ENCODE peak calls at places on chromosomes 2 and 18, in ten cellular contexts. Y is tibial nerve, B is PC-9, G is astrocyte of the spinal cord, J is H1, L is GM20000, F is A549, T is stomach, D is H9, M is GM13976. W is an unnamed sample.

GRCh38 chr2:149611100-149611820 is 23.7 kb upstream of the MMADHC start:
- DNase-seq in Y (no peak), B (no peak), G (no peak), J (no peak), L (no peak), F (peak), T (no peak), D (peak), M (no peak), W (no peak)

GRCh38 chr2:43576983-43577892 is 18.6 kb downstream of the THADA start:
- DNase-seq in Y (no peak), B (peak), G (peak), J (no peak), L (peak), F (peak), T (no peak), D (no peak), M (peak), W (peak)

GRCh38 chr18:23879544-23879943 is 135.0 kb upstream of the TTC39C start:
- DNase-seq in Y (no peak), B (no peak), G (no peak), J (no peak), L (no peak), F (no peak), T (no peak), D (no peak), M (no peak), W (no peak)

GRCh38 chr2:120890566-120891360 is 155.1 kb downstream of the GLI2 start:
- DNase-seq in Y (no peak), B (no peak), G (no peak), J (no peak), L (no peak), F (no peak), T (no peak), D (no peak), M (no peak), W (no peak)

GRCh38 chr2:1676913-1677832 is 67.1 kb downstream of the PXDN start:
- DNase-seq in Y (no peak), B (no peak), G (no peak), J (no peak), L (no peak), F (no peak), T (no peak), D (no peak), M (no peak), W (no peak)

GRCh38 chr2:180124273-180124881 is 117.3 kb upstream of the CWC22 start:
- DNase-seq in Y (no peak), B (peak), G (peak), J (no peak), L (peak), F (peak), T (no peak), D (peak), M (peak), W (peak)

GRCh38 chr18:45321520-45321919 is 293.8 kb upstream of the SLC14A2 start:
- DNase-seq in Y (no peak), B (no peak), G (no peak), J (no peak), L (no peak), F (no peak), T (no peak), D (no peak), M (no peak), W (no peak)

GRCh38 chr2:84865181-84865783 is 15.6 kb downstream of the TRABD2A start:
- DNase-seq in Y (no peak), B (no peak), G (peak), J (no peak), L (peak), F (peak), T (no peak), D (no peak), M (peak), W (peak)

GRCh38 chr2:42970151-42970550 is 177.8 kb upstream of the HAAO start:
- DNase-seq in Y (no peak), B (no peak), G (no peak), J (no peak), L (no peak), F (no peak), T (no peak), D (no peak), M (no peak), W (no peak)

GRCh38 chr2:167946367-167946955 is 300.9 kb downstream of the STK39 start:
- DNase-seq in Y (no peak), B (no peak), G (no peak), J (no peak), L (no peak), F (no peak), T (no peak), D (no peak), M (no peak), W (no peak)

GRCh38 chr2:169050476-169051240 is 18.7 kb upstream of the DHRS9 start:
- DNase-seq in Y (no peak), B (no peak), G (no peak), J (no peak), L (no peak), F (peak), T (no peak), D (no peak), M (no peak), W (no peak)

GRCh38 chr2:234550511-234551107 is 53.7 kb upstream of the ARL4C start:
- DNase-seq in Y (no peak), B (peak), G (peak), J (peak), L (peak), F (peak), T (peak), D (peak), M (peak), W (peak)

GRCh38 chr18:26547302-26548143 is 830 bp downstream of the KCTD1 start:
- DNase-seq in Y (peak), B (no peak), G (peak), J (no peak), L (peak), F (peak), T (peak), D (peak), M (peak), W (peak)

GRCh38 chr18:63708650-63709049 is 5.9 kb downstream of the SERPINB11 start:
- DNase-seq in Y (no peak), B (no peak), G (peak), J (no peak), L (no peak), F (no peak), T (no peak), D (no peak), M (no peak), W (no peak)

GRCh38 chr18:26322892-26323653 is 96.8 kb downstream of the TAF4B start:
- DNase-seq in Y (no peak), B (no peak), G (peak), J (no peak), L (no peak), F (no peak), T (no peak), D (no peak), M (no peak), W (no peak)

GRCh38 chr2:48249093-48249492 is 280.9 kb upstream of the STON1 start:
- DNase-seq in Y (no peak), B (no peak), G (peak), J (no peak), L (no peak), F (no peak), T (no peak), D (no peak), M (no peak), W (no peak)

GRCh38 chr2:628651-629050 is 48.6 kb downstream of the TMEM18 start:
- DNase-seq in Y (no peak), B (no peak), G (no peak), J (no peak), L (no peak), F (peak), T (no peak), D (no peak), M (no peak), W (no peak)

GRCh38 chr2:44201648-44202047 is 33.0 kb downstream of the PPM1B start:
- DNase-seq in Y (no peak), B (no peak), G (no peak), J (no peak), L (no peak), F (no peak), T (no peak), D (no peak), M (no peak), W (no peak)

GRCh38 chr2:45839388-45840251 is 188.1 kb downstream of the PRKCE start:
- DNase-seq in Y (no peak), B (no peak), G (peak), J (no peak), L (no peak), F (no peak), T (no peak), D (no peak), M (no peak), W (no peak)

GRCh38 chr2:28665041-28665704 is 86.5 kb upstream of the PPP1CB start:
- DNase-seq in Y (no peak), B (no peak), G (peak), J (no peak), L (no peak), F (no peak), T (peak), D (no peak), M (no peak), W (no peak)

GRCh38 chr2:95303191-95303914 is 6.2 kb downstream of the KCNIP3 start:
- DNase-seq in Y (no peak), B (no peak), G (no peak), J (no peak), L (no peak), F (no peak), T (no peak), D (no peak), M (no peak), W (no peak)

GRCh38 chr2:192700934-192701333 is 506.2 kb upstream of the TMEFF2 start:
- DNase-seq in Y (no peak), B (no peak), G (no peak), J (no peak), L (no peak), F (no peak), T (no peak), D (no peak), M (no peak), W (no peak)

GRCh38 chr2:236348976-236349375 is 84.8 kb upstream of the ASB18 start:
- DNase-seq in Y (no peak), B (no peak), G (no peak), J (no peak), L (no peak), F (no peak), T (no peak), D (no peak), M (no peak), W (no peak)

GRCh38 chr2:43776317-43776716 is 2.5 kb downstream of the DYNC2LI1 start:
- DNase-seq in Y (no peak), B (no peak), G (no peak), J (no peak), L (no peak), F (no peak), T (no peak), D (no peak), M (no peak), W (no peak)

GRCh38 chr2:69305712-69306611 is 81.1 kb downstream of the GFPT1 start:
- DNase-seq in Y (no peak), B (no peak), G (peak), J (no peak), L (no peak), F (peak), T (no peak), D (peak), M (peak), W (no peak)

GRCh38 chr2:217993817-217994459 is 8.9 kb downstream of the TNS1 start:
- DNase-seq in Y (no peak), B (peak), G (no peak), J (peak), L (peak), F (peak), T (peak), D (peak), M (peak), W (peak)

GRCh38 chr2:160910681-160911080 is 249.5 kb upstream of the TANK start:
- DNase-seq in Y (no peak), B (no peak), G (peak), J (no peak), L (no peak), F (no peak), T (no peak), D (no peak), M (no peak), W (no peak)

GRCh38 chr2:97763176-97763845 is 49.9 kb downstream of the ZAP70 start:
- DNase-seq in Y (no peak), B (peak), G (no peak), J (no peak), L (no peak), F (no peak), T (no peak), D (peak), M (no peak), W (no peak)

GRCh38 chr2:189421644-189422043 is 19.6 kb upstream of the WDR75 start:
- DNase-seq in Y (no peak), B (no peak), G (peak), J (no peak), L (no peak), F (peak), T (no peak), D (no peak), M (no peak), W (no peak)
- TF ChIP-seq CTCF in Y (no peak), B (no peak), G (peak), J (no peak), L (no peak), F (no peak), T (no peak), D (no peak), M (no peak), W (no peak)

GRCh38 chr2:62489162-62489561 is 16.8 kb downstream of the TMEM17 start:
- DNase-seq in Y (no peak), B (no peak), G (no peak), J (no peak), L (no peak), F (no peak), T (no peak), D (no peak), M (no peak), W (no peak)
- TF ChIP-seq CTCF in Y (no peak), B (no peak), G (no peak), J (no peak), L (no peak), F (no peak), T (no peak), D (no peak), M (no peak), W (no peak)

GRCh38 chr18:79396431-79397287 is 929 bp downstream of the NFATC1 start:
- DNase-seq in Y (no peak), B (no peak), G (peak), J (no peak), L (peak), F (peak), T (no peak), D (no peak), M (peak), W (peak)
- TF ChIP-seq CTCF in Y (peak), B (no peak), G (no peak), J (no peak), L (peak), F (peak), T (no peak), D (no peak), M (peak), W (peak)

GRCh38 chr2:71451695-71452094 is 1.7 kb upstream of the DYSF start:
- DNase-seq in Y (no peak), B (no peak), G (no peak), J (no peak), L (peak), F (no peak), T (no peak), D (no peak), M (no peak), W (no peak)

GRCh38 chr2:71455011-71455740 is 1.8 kb downstream of the DYSF start:
- DNase-seq in Y (no peak), B (no peak), G (no peak), J (no peak), L (peak), F (no peak), T (no peak), D (peak), M (no peak), W (no peak)

GRCh38 chr2:71453404-71454220 is at the start of gene DYSF:
- DNase-seq in Y (no peak), B (peak), G (peak), J (peak), L (peak), F (no peak), T (peak), D (peak), M (no peak), W (no peak)

GRCh38 chr2:71454221-71455010 is 1.1 kb downstream of the DYSF start:
- DNase-seq in Y (no peak), B (no peak), G (no peak), J (no peak), L (peak), F (no peak), T (no peak), D (peak), M (no peak), W (no peak)

GRCh38 chr2:71452565-71452964 is 796 bp upstream of the DYSF start:
- DNase-seq in Y (no peak), B (peak), G (peak), J (no peak), L (peak), F (peak), T (no peak), D (peak), M (no peak), W (no peak)
- TF ChIP-seq CTCF in Y (no peak), B (peak), G (peak), J (peak), L (no peak), F (no peak), T (no peak), D (peak), M (no peak), W (no peak)

GRCh38 chr18:54004828-54005227 is 219.6 kb downstream of the MBD2 start:
- DNase-seq in Y (no peak), B (no peak), G (peak), J (no peak), L (no peak), F (peak), T (no peak), D (peak), M (no peak), W (no peak)
- TF ChIP-seq CTCF in Y (no peak), B (no peak), G (peak), J (peak), L (no peak), F (no peak), T (no peak), D (peak), M (no peak), W (no peak)

DNA sequence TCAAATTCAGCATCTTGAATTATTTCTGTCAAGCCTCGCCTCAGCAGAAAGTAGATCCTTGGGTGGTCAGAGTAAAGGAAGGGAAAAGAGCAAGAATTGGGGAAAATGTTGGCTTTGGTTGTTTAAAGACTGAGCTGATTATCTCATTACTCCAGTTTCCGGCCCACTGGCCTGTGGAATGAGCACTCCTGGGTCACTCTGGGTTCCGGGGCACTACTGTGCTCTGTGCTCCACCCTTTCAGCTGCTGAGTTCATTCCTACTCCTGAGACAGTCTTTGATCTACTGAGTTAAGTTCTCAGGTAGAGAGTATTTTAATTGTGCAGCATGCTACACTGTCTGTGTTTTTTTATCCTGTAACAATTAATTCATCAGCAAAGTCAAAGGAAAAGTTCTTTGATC is 427.7 kb downstream of the CDH2 start:
- DNase-seq in Y (no peak), B (no peak), G (no peak), J (no peak), L (no peak), F (no peak), T (no peak), D (no peak), M (no peak), W (no peak)
- TF ChIP-seq CTCF in Y (no peak), B (no peak), G (no peak), J (no peak), L (no peak), F (no peak), T (no peak), D (no peak), M (no peak), W (no peak)

DNA sequence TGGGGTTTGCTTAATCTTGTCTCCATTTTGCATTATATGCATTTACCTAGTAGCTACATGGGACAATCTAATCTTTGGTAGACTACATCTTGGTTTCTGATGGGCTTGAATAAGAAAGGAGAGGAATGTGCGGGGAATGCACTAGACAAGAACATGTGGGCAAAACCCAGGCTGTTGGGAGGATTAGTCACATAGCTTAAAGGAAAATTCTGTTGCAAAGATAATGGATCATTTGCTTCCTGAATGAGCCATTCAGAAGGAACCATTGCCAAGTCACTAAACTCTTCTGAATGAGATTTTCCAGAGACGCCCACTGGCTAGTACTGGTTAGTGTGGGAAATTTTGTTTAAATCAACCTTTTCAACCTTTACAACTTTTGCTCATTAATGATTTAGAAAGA is 84.8 kb downstream of the OSBPL6 start:
- DNase-seq in Y (no peak), B (peak), G (peak), J (peak), L (no peak), F (peak), T (no peak), D (no peak), M (no peak), W (no peak)
- TF ChIP-seq CTCF in Y (no peak), B (no peak), G (no peak), J (no peak), L (no peak), F (no peak), T (no peak), D (no peak), M (no peak), W (no peak)

GRCh38 chr2:74334931-74335333 is 8.3 kb downstream of the SLC4A5 start:
- DNase-seq in Y (peak), B (peak), G (peak), J (peak), L (peak), F (peak), T (peak), D (peak), M (peak), W (peak)
- TF ChIP-seq CTCF in Y (peak), B (peak), G (peak), J (peak), L (peak), F (peak), T (no peak), D (peak), M (peak), W (peak)

GRCh38 chr2:142682528-142682927 is 194.9 kb upstream of the KYNU start:
- DNase-seq in Y (no peak), B (no peak), G (peak), J (no peak), L (no peak), F (peak), T (no peak), D (no peak), M (peak), W (no peak)
- TF ChIP-seq CTCF in Y (no peak), B (peak), G (peak), J (no peak), L (no peak), F (peak), T (no peak), D (peak), M (no peak), W (no peak)

GRCh38 chr18:2337552-2338141 is 233.7 kb downstream of the METTL4 start:
- DNase-seq in Y (no peak), B (no peak), G (no peak), J (no peak), L (peak), F (peak), T (peak), D (no peak), M (peak), W (peak)
- TF ChIP-seq CTCF in Y (no peak), B (peak), G (peak), J (peak), L (peak), F (peak), T (no peak), D (peak), M (peak), W (peak)

W was measured in GM13977.